ENCODE peak calls at places on chromosomes 1 and 21, in five cellular contexts. B, G, K, Y and F are unnamed samples.

GRCh38 chr1:42936309-42937078 is 22.2 kb downstream of the SLC2A1 start:
- DNase-seq in B (no peak), G (no peak), K (no peak), Y (peak; percentile 67), F (peak; percentile 67)

GRCh38 chr21:41168391-41169257 is 664 bp downstream of the BACE2 start:
- DNase-seq in B (peak; percentile 78), G (no peak), K (no peak), Y (peak; percentile 63), F (no peak)

GRCh38 chr1:9705337-9706098 is 54.0 kb downstream of the PIK3CD start:
- DNase-seq in B (no peak), G (no peak), K (no peak), Y (no peak), F (no peak)

GRCh38 chr21:33268736-33269441 is 2.7 kb downstream of the IL10RB start:
- DNase-seq in B (no peak), G (peak; percentile 72), K (peak; percentile 49), Y (peak; percentile 97), F (no peak)

GRCh38 chr1:41977329-41977728 is 58.6 kb upstream of the HIVEP3 start:
- DNase-seq in B (no peak), G (no peak), K (no peak), Y (no peak), F (no peak)

GRCh38 chr1:10252508-10252907 is 42.1 kb downstream of the KIF1B start:
- DNase-seq in B (no peak), G (no peak), K (no peak), Y (peak; percentile 14), F (no peak)

GRCh38 chr1:40652452-40652851 is 13.0 kb downstream of the RIMS3 start:
- DNase-seq in B (no peak), G (no peak), K (no peak), Y (no peak), F (no peak)

GRCh38 chr1:85603086-85603485 is 22.5 kb downstream of the CCN1 start:
- DNase-seq in B (no peak), G (no peak), K (no peak), Y (no peak), F (no peak)

GRCh38 chr1:67307251-67308060 is at the start of gene IL12RB2:
- DNase-seq in B (peak; percentile 47), G (peak; percentile 17), K (peak; percentile 62), Y (peak; percentile 20), F (no peak)

GRCh38 chr21:16535100-16535418 is 805.3 kb downstream of the USP25 start:
- DNase-seq in B (peak; percentile 81), G (no peak), K (no peak), Y (peak; percentile 30), F (no peak)

GRCh38 chr1:197904126-197904787 is 1.8 kb downstream of the C1orf53 start:
- DNase-seq in B (no peak), G (peak; percentile 37), K (no peak), Y (no peak), F (no peak)

GRCh38 chr1:118004312-118004711 is 74.8 kb downstream of the WDR3 start:
- DNase-seq in B (no peak), G (no peak), K (no peak), Y (no peak), F (no peak)

GRCh38 chr1:204623894-204624361 is 61.6 kb downstream of the LRRN2 start:
- DNase-seq in B (no peak), G (peak; percentile 55), K (no peak), Y (no peak), F (no peak)

GRCh38 chr1:184315254-184315653 is 71.6 kb upstream of the C1orf21 start:
- DNase-seq in B (no peak), G (no peak), K (no peak), Y (no peak), F (no peak)

GRCh38 chr1:47468759-47469404 is 31.0 kb downstream of the FOXD2 start:
- DNase-seq in B (no peak), G (no peak), K (no peak), Y (no peak), F (no peak)

GRCh38 chr21:41852929-41853320 is 26.2 kb downstream of the PRDM15 start:
- DNase-seq in B (no peak), G (no peak), K (no peak), Y (no peak), F (no peak)

GRCh38 chr21:35628331-35628730 is 432.0 kb downstream of the SETD4 start:
- DNase-seq in B (no peak), G (no peak), K (no peak), Y (no peak), F (no peak)

GRCh38 chr1:74549947-74550346 is 37.5 kb upstream of the LRRC53 start:
- DNase-seq in B (no peak), G (peak; percentile 61), K (no peak), Y (no peak), F (no peak)

GRCh38 chr1:185645686-185646085 is 88.5 kb upstream of the HMCN1 start:
- DNase-seq in B (no peak), G (no peak), K (no peak), Y (no peak), F (no peak)

GRCh38 chr1:179728266-179728665 is 14.8 kb upstream of the FAM163A start:
- DNase-seq in B (no peak), G (no peak), K (no peak), Y (no peak), F (no peak)

GRCh38 chr1:234835239-234835638 is 225.3 kb upstream of the IRF2BP2 start:
- DNase-seq in B (no peak), G (no peak), K (no peak), Y (no peak), F (no peak)

GRCh38 chr21:31624181-31624580 is 35.3 kb upstream of the SOD1 start:
- DNase-seq in B (no peak), G (no peak), K (no peak), Y (no peak), F (no peak)

GRCh38 chr1:176789571-176790090 is 326.7 kb downstream of the PAPPA2 start:
- DNase-seq in B (no peak), G (no peak), K (no peak), Y (no peak), F (no peak)